ENCODE peak calls at places on chromosomes 16 and 17, in seven cellular contexts. O is stimulated activated CD4-positive, alpha-beta T cell treated with anti-CD3 and anti-CD28 coated beads, Interleukin-4, amount 100 ng/mL, for 24 hours; R is GF-D8; M is T-helper 17 cell; B is KG1; G is brain microvascular endothelial cell; Q is cardiac fibroblast. U is an unnamed sample.
A peak's percentile ranks its signal among the peaks of the same experiment; 100 is the strongest.

GRCh38 chr17:67718325-67718941 is 697 bp downstream of the NOL11 start:
- DNase-seq in G (peak; percentile 23), M (peak; percentile 18), Q (peak; percentile 32), O (peak; percentile 54), R (peak; percentile 21), B (no peak), U (no peak)

GRCh38 chr16:4556112-4556511 is at the start of gene C16orf96:
- DNase-seq in M (no peak), O (no peak), Q (no peak), G (peak; percentile 16), B (no peak), R (no peak), U (no peak)

GRCh38 chr16:66953462-66954096 is 7.5 kb upstream of the CES3 start:
- DNase-seq in G (no peak), B (no peak), M (no peak), Q (no peak), O (no peak), R (no peak), U (no peak)

GRCh38 chr17:78357687-78358537 is 2.0 kb downstream of the SOCS3 start:
- DNase-seq in O (no peak), G (no peak), M (no peak), R (no peak), B (no peak), Q (peak; percentile 57), U (no peak)

GRCh38 chr16:85162478-85163277 is 50.4 kb upstream of the CIBAR2 start:
- DNase-seq in G (peak; percentile 70), R (no peak), Q (peak; percentile 81), B (no peak), M (no peak), O (no peak), U (no peak)

GRCh38 chr16:50838885-50839284 is 97.0 kb downstream of the CYLD start:
- DNase-seq in G (no peak), Q (no peak), O (no peak), M (no peak), R (no peak), B (no peak), U (no peak)

GRCh38 chr17:39223907-39224777 is 1.6 kb downstream of the STAC2 start:
- DNase-seq in M (no peak), R (no peak), B (no peak), G (no peak), Q (no peak), O (no peak), U (no peak)

GRCh38 chr17:64128787-64129514 is 993 bp downstream of the ERN1 start:
- DNase-seq in R (no peak), O (peak; percentile 21), Q (peak; percentile 53), M (no peak), B (no peak), G (peak; percentile 32), U (no peak)

GRCh38 chr16:49643429-49644142 is 212.3 kb downstream of the ZNF423 start:
- DNase-seq in Q (peak; percentile 74), G (peak; percentile 92), O (no peak), B (no peak), M (no peak), R (no peak), U (no peak)

GRCh38 chr17:4407851-4408250 is 25.9 kb upstream of the SPNS3 start:
- DNase-seq in G (no peak), O (no peak), M (no peak), Q (no peak), R (no peak), B (no peak), U (no peak)

GRCh38 chr16:16075463-16076399 is 126.3 kb downstream of the ABCC1 start:
- DNase-seq in M (no peak), R (peak; percentile 97), O (no peak), Q (peak; percentile 19), B (peak; percentile 72), G (no peak), U (peak; percentile 62)

GRCh38 chr16:31438414-31438813 is 4.2 kb downstream of the ZNF843 start:
- DNase-seq in M (no peak), O (no peak), B (no peak), G (no peak), R (no peak), Q (no peak), U (no peak)

GRCh38 chr16:86982912-86983311 is 334.3 kb downstream of the C16orf95 start:
- DNase-seq in O (no peak), M (no peak), G (no peak), B (no peak), R (no peak), Q (no peak), U (no peak)

GRCh38 chr16:11370084-11370931 is 25.0 kb downstream of the RMI2 start:
- DNase-seq in O (no peak), Q (no peak), R (peak; percentile 42), M (no peak), B (no peak), G (no peak), U (peak; percentile 41)

GRCh38 chr17:496761-497586 is 144.4 kb upstream of the RPH3AL start:
- DNase-seq in B (no peak), M (no peak), R (no peak), Q (no peak), G (no peak), O (no peak), U (no peak)

GRCh38 chr17:78020717-78021108 is 62.2 kb downstream of the TNRC6C start:
- DNase-seq in G (no peak), R (no peak), Q (no peak), O (no peak), M (no peak), B (no peak), U (no peak)

GRCh38 chr17:55356440-55357328 is 65.0 kb downstream of the MMD start:
- DNase-seq in M (peak; percentile 38), Q (peak; percentile 71), R (peak; percentile 12), B (peak; percentile 79), G (peak; percentile 83), O (peak; percentile 76), U (peak; percentile 49)

GRCh38 chr16:84324439-84325262 is 30.0 kb downstream of the WFDC1 start:
- DNase-seq in M (no peak), Q (no peak), G (no peak), R (no peak), B (no peak), O (no peak), U (no peak)

GRCh38 chr16:86824751-86825310 is 246.5 kb downstream of the FOXL1 start:
- DNase-seq in B (no peak), R (no peak), O (no peak), G (peak; percentile 50), M (no peak), Q (no peak), U (no peak)

GRCh38 chr16:59971264-59971663 is 1237.1 kb upstream of the GOT2 start:
- DNase-seq in O (no peak), B (no peak), M (no peak), Q (no peak), G (no peak), R (no peak), U (no peak)

GRCh38 chr17:28392491-28392890 is 13.5 kb downstream of the SLC46A1 start:
- DNase-seq in B (no peak), G (no peak), M (no peak), R (no peak), Q (no peak), O (no peak), U (no peak)

GRCh38 chr17:7886227-7887037 is 2.2 kb upstream of the CHD3 start:
- DNase-seq in M (peak; percentile 65), R (no peak), Q (peak; percentile 28), O (peak; percentile 61), G (peak; percentile 21), B (peak; percentile 22), U (no peak)

GRCh38 chr17:83150369-83151055 is 71.1 kb downstream of the METRNL start:
- DNase-seq in Q (no peak), R (no peak), B (no peak), O (no peak), G (no peak), M (no peak), U (no peak)

GRCh38 chr17:37698856-37699255 is 46.0 kb downstream of the HNF1B start:
- DNase-seq in Q (no peak), R (no peak), O (no peak), M (no peak), G (no peak), B (no peak), U (no peak)

GRCh38 chr17:16314189-16314588 is 39.1 kb downstream of the CENPV start:
- DNase-seq in M (no peak), B (no peak), O (no peak), Q (no peak), G (no peak), R (no peak), U (no peak)

GRCh38 chr17:6163632-6164319 is 93.6 kb downstream of the WSCD1 start:
- DNase-seq in G (no peak), Q (no peak), B (no peak), R (no peak), O (no peak), M (no peak), U (no peak)

GRCh38 chr17:14442798-14443553 is 142.1 kb downstream of the HS3ST3B1 start:
- DNase-seq in B (no peak), R (no peak), M (no peak), O (no peak), G (no peak), Q (no peak), U (no peak)

GRCh38 chr16:4660454-4661007 is 32.8 kb upstream of the NUDT16L1 start:
- DNase-seq in R (no peak), Q (peak; percentile 68), G (peak; percentile 65), M (peak; percentile 54), O (peak; percentile 76), B (no peak), U (no peak)

GRCh38 chr16:49755291-49755611 is 100.7 kb downstream of the ZNF423 start:
- DNase-seq in B (no peak), M (no peak), R (no peak), Q (peak; percentile 65), O (no peak), G (peak; percentile 21), U (no peak)

GRCh38 chr17:79671387-79671752 is 59.4 kb upstream of the ENPP7 start:
- DNase-seq in G (no peak), O (no peak), R (no peak), B (no peak), Q (no peak), M (no peak), U (no peak)

GRCh38 chr16:64211306-64211705 is 910.6 kb downstream of the CDH11 start:
- DNase-seq in M (no peak), Q (no peak), G (no peak), R (no peak), B (no peak), O (no peak), U (no peak)

GRCh38 chr17:68095205-68095811 is 59.8 kb downstream of the KPNA2 start:
- DNase-seq in M (no peak), R (no peak), B (no peak), G (no peak), Q (no peak), O (no peak), U (no peak)

GRCh38 chr16:30786936-30787612 is at the start of gene ZNF629:
- DNase-seq in R (peak; percentile 5), Q (peak; percentile 81), G (peak; percentile 45), M (no peak), O (peak; percentile 46), B (no peak), U (no peak)

GRCh38 chr17:17305282-17305801 is 2.2 kb downstream of the NT5M start:
- DNase-seq in R (peak; percentile 81), O (peak; percentile 50), Q (no peak), B (peak; percentile 39), G (no peak), M (peak; percentile 17), U (peak; percentile 72)

U was measured in GDM1.